ENCODE peak calls at places on chromosomes 13 and 19, in eight cellular contexts. One of them, this sample, is unnamed.

GRCh38 chr13:56888455-56888854 is 252.3 kb upstream of the PRR20A start:
- DNase-seq in BE2C: no peak
- DNase-seq in tibial artery: no peak
- DNase-seq in activated CD4-positive, alpha-beta T cell treated with anti-CD3 and anti-CD28 coated beads, Interleukin-2, amount 50 U/mL, for 1 hour: no peak
- DNase-seq in cardiac muscle cell: no peak
- DNase-seq in activated gamma-delta T cell: no peak
- DNase-seq in bronchial epithelial cell: no peak
- DNase-seq in DMS153: no peak
- DNase-seq in this sample: no peak

GRCh38 chr13:48304132-48304876 is 753 bp downstream of the RB1 start:
- DNase-seq in activated CD4-positive, alpha-beta T cell treated with anti-CD3 and anti-CD28 coated beads, Interleukin-2, amount 50 U/mL, for 1 hour: no peak
- DNase-seq in activated gamma-delta T cell: no peak
- DNase-seq in bronchial epithelial cell: peak
- DNase-seq in BE2C: peak
- DNase-seq in DMS153: no peak
- DNase-seq in cardiac muscle cell: peak
- DNase-seq in tibial artery: peak
- DNase-seq in this sample: peak

GRCh38 chr13:99320693-99321481 is 13.7 kb upstream of the GPR183 start:
- DNase-seq in activated CD4-positive, alpha-beta T cell treated with anti-CD3 and anti-CD28 coated beads, Interleukin-2, amount 50 U/mL, for 1 hour: peak
- DNase-seq in tibial artery: no peak
- DNase-seq in activated gamma-delta T cell: no peak
- DNase-seq in bronchial epithelial cell: peak
- DNase-seq in cardiac muscle cell: no peak
- DNase-seq in BE2C: no peak
- DNase-seq in DMS153: no peak
- DNase-seq in this sample: peak

GRCh38 chr13:20356437-20356836 is 124.3 kb upstream of the GJB6 start:
- DNase-seq in DMS153: no peak
- DNase-seq in BE2C: no peak
- DNase-seq in activated CD4-positive, alpha-beta T cell treated with anti-CD3 and anti-CD28 coated beads, Interleukin-2, amount 50 U/mL, for 1 hour: no peak
- DNase-seq in tibial artery: no peak
- DNase-seq in cardiac muscle cell: peak
- DNase-seq in activated gamma-delta T cell: no peak
- DNase-seq in bronchial epithelial cell: no peak
- DNase-seq in this sample: no peak

GRCh38 chr13:52158629-52159158 is 703 bp downstream of the NEK3 start:
- DNase-seq in BE2C: no peak
- DNase-seq in tibial artery: peak
- DNase-seq in activated CD4-positive, alpha-beta T cell treated with anti-CD3 and anti-CD28 coated beads, Interleukin-2, amount 50 U/mL, for 1 hour: no peak
- DNase-seq in DMS153: no peak
- DNase-seq in cardiac muscle cell: no peak
- DNase-seq in activated gamma-delta T cell: no peak
- DNase-seq in bronchial epithelial cell: peak
- DNase-seq in this sample: no peak

GRCh38 chr13:43596924-43597598 is 189.7 kb downstream of the ENOX1 start:
- DNase-seq in DMS153: no peak
- DNase-seq in activated gamma-delta T cell: no peak
- DNase-seq in tibial artery: no peak
- DNase-seq in activated CD4-positive, alpha-beta T cell treated with anti-CD3 and anti-CD28 coated beads, Interleukin-2, amount 50 U/mL, for 1 hour: no peak
- DNase-seq in BE2C: no peak
- DNase-seq in bronchial epithelial cell: peak
- DNase-seq in cardiac muscle cell: no peak
- DNase-seq in this sample: no peak

GRCh38 chr13:85413664-85414063 is 385.6 kb downstream of the SLITRK6 start:
- DNase-seq in DMS153: no peak
- DNase-seq in activated gamma-delta T cell: no peak
- DNase-seq in BE2C: no peak
- DNase-seq in activated CD4-positive, alpha-beta T cell treated with anti-CD3 and anti-CD28 coated beads, Interleukin-2, amount 50 U/mL, for 1 hour: no peak
- DNase-seq in tibial artery: no peak
- DNase-seq in bronchial epithelial cell: no peak
- DNase-seq in cardiac muscle cell: no peak
- DNase-seq in this sample: no peak

GRCh38 chr13:40344270-40345148 is 321.9 kb downstream of the FOXO1 start:
- DNase-seq in activated gamma-delta T cell: no peak
- DNase-seq in activated CD4-positive, alpha-beta T cell treated with anti-CD3 and anti-CD28 coated beads, Interleukin-2, amount 50 U/mL, for 1 hour: no peak
- DNase-seq in bronchial epithelial cell: no peak
- DNase-seq in BE2C: no peak
- DNase-seq in cardiac muscle cell: no peak
- DNase-seq in tibial artery: no peak
- DNase-seq in DMS153: peak
- DNase-seq in this sample: no peak

GRCh38 chr13:112907286-112907685 is 61.7 kb upstream of the MCF2L start:
- DNase-seq in DMS153: no peak
- DNase-seq in activated CD4-positive, alpha-beta T cell treated with anti-CD3 and anti-CD28 coated beads, Interleukin-2, amount 50 U/mL, for 1 hour: no peak
- DNase-seq in tibial artery: no peak
- DNase-seq in bronchial epithelial cell: no peak
- DNase-seq in activated gamma-delta T cell: no peak
- DNase-seq in cardiac muscle cell: no peak
- DNase-seq in BE2C: no peak
- DNase-seq in this sample: no peak

GRCh38 chr19:31279436-31279765 is 69.8 kb downstream of the TSHZ3 start:
- DNase-seq in BE2C: no peak
- DNase-seq in bronchial epithelial cell: no peak
- DNase-seq in activated gamma-delta T cell: no peak
- DNase-seq in tibial artery: peak
- DNase-seq in cardiac muscle cell: no peak
- DNase-seq in DMS153: no peak
- DNase-seq in activated CD4-positive, alpha-beta T cell treated with anti-CD3 and anti-CD28 coated beads, Interleukin-2, amount 50 U/mL, for 1 hour: no peak
- DNase-seq in this sample: no peak

GRCh38 chr13:75931116-75931515 is 295.0 kb downstream of the LMO7 start:
- DNase-seq in activated gamma-delta T cell: no peak
- DNase-seq in tibial artery: no peak
- DNase-seq in cardiac muscle cell: no peak
- DNase-seq in bronchial epithelial cell: no peak
- DNase-seq in DMS153: no peak
- DNase-seq in activated CD4-positive, alpha-beta T cell treated with anti-CD3 and anti-CD28 coated beads, Interleukin-2, amount 50 U/mL, for 1 hour: no peak
- DNase-seq in BE2C: no peak
- DNase-seq in this sample: no peak

GRCh38 chr13:24036115-24036514 is 124.4 kb upstream of the SPATA13 start:
- DNase-seq in BE2C: no peak
- DNase-seq in activated gamma-delta T cell: no peak
- DNase-seq in tibial artery: no peak
- DNase-seq in bronchial epithelial cell: no peak
- DNase-seq in DMS153: no peak
- DNase-seq in cardiac muscle cell: no peak
- DNase-seq in activated CD4-positive, alpha-beta T cell treated with anti-CD3 and anti-CD28 coated beads, Interleukin-2, amount 50 U/mL, for 1 hour: no peak
- DNase-seq in this sample: no peak

GRCh38 chr19:29676586-29676985 is 11.3 kb downstream of the PLEKHF1 start:
- DNase-seq in activated CD4-positive, alpha-beta T cell treated with anti-CD3 and anti-CD28 coated beads, Interleukin-2, amount 50 U/mL, for 1 hour: no peak
- DNase-seq in tibial artery: peak
- DNase-seq in activated gamma-delta T cell: no peak
- DNase-seq in cardiac muscle cell: no peak
- DNase-seq in bronchial epithelial cell: no peak
- DNase-seq in DMS153: no peak
- DNase-seq in BE2C: no peak
- DNase-seq in this sample: peak

GRCh38 chr19:31528261-31528660 is 179.0 kb upstream of the TSHZ3 start:
- DNase-seq in cardiac muscle cell: no peak
- DNase-seq in DMS153: no peak
- DNase-seq in activated CD4-positive, alpha-beta T cell treated with anti-CD3 and anti-CD28 coated beads, Interleukin-2, amount 50 U/mL, for 1 hour: no peak
- DNase-seq in BE2C: no peak
- DNase-seq in activated gamma-delta T cell: no peak
- DNase-seq in bronchial epithelial cell: no peak
- DNase-seq in tibial artery: no peak
- DNase-seq in this sample: no peak

GRCh38 chr19:53511933-53512374 is 26.0 kb upstream of the ZNF331 start:
- DNase-seq in BE2C: peak
- DNase-seq in cardiac muscle cell: peak
- DNase-seq in DMS153: peak
- DNase-seq in tibial artery: peak
- DNase-seq in activated gamma-delta T cell: no peak
- DNase-seq in activated CD4-positive, alpha-beta T cell treated with anti-CD3 and anti-CD28 coated beads, Interleukin-2, amount 50 U/mL, for 1 hour: peak
- DNase-seq in bronchial epithelial cell: peak
- DNase-seq in this sample: peak

GRCh38 chr19:2039082-2039958 is 11.7 kb downstream of the MKNK2 start:
- DNase-seq in cardiac muscle cell: no peak
- DNase-seq in activated CD4-positive, alpha-beta T cell treated with anti-CD3 and anti-CD28 coated beads, Interleukin-2, amount 50 U/mL, for 1 hour: no peak
- DNase-seq in activated gamma-delta T cell: no peak
- DNase-seq in tibial artery: no peak
- DNase-seq in DMS153: no peak
- DNase-seq in bronchial epithelial cell: no peak
- DNase-seq in BE2C: peak
- DNase-seq in this sample: no peak

This sample was measured in CD4-positive, alpha-beta memory T cell.